ENCODE peak calls at places on chromosomes 13 and 19, in eight cellular contexts. One of them, this sample, is unnamed.

GRCh38 chr13:110363009-110363408 is 55.9 kb downstream of the COL4A2 start:
- DNase-seq in nucleus accumbens: no peak
- DNase-seq in activated CD4-positive, alpha-beta T cell treated with anti-CD3 and anti-CD28 coated beads, Interleukin-2, amount 50 U/mL, for 48 hours: no peak
- DNase-seq in A172: no peak
- DNase-seq in NCI-H524: no peak
- DNase-seq in NCI-H748 treated with DMSO at 0.1 percent for 48 hours: no peak
- DNase-seq in uterus: no peak
- DNase-seq in osteoblast: no peak
- DNase-seq in this sample: no peak

GRCh38 chr13:83449666-83450395 is 432.4 kb downstream of the SLITRK1 start:
- DNase-seq in A172: peak
- DNase-seq in osteoblast: no peak
- DNase-seq in nucleus accumbens: no peak
- DNase-seq in NCI-H748 treated with DMSO at 0.1 percent for 48 hours: no peak
- DNase-seq in activated CD4-positive, alpha-beta T cell treated with anti-CD3 and anti-CD28 coated beads, Interleukin-2, amount 50 U/mL, for 48 hours: no peak
- DNase-seq in NCI-H524: no peak
- DNase-seq in uterus: no peak
- DNase-seq in this sample: no peak

GRCh38 chr13:50291611-50292010 is 276.4 kb downstream of the KCNRG start:
- DNase-seq in NCI-H524: no peak
- DNase-seq in NCI-H748 treated with DMSO at 0.1 percent for 48 hours: no peak
- DNase-seq in activated CD4-positive, alpha-beta T cell treated with anti-CD3 and anti-CD28 coated beads, Interleukin-2, amount 50 U/mL, for 48 hours: no peak
- DNase-seq in nucleus accumbens: no peak
- DNase-seq in osteoblast: peak
- DNase-seq in A172: no peak
- DNase-seq in uterus: no peak
- DNase-seq in this sample: no peak

GRCh38 chr13:33441015-33441414 is 155.5 kb upstream of the STARD13 start:
- DNase-seq in activated CD4-positive, alpha-beta T cell treated with anti-CD3 and anti-CD28 coated beads, Interleukin-2, amount 50 U/mL, for 48 hours: no peak
- DNase-seq in uterus: no peak
- DNase-seq in NCI-H748 treated with DMSO at 0.1 percent for 48 hours: peak
- DNase-seq in nucleus accumbens: no peak
- DNase-seq in osteoblast: peak
- DNase-seq in A172: peak
- DNase-seq in NCI-H524: no peak
- DNase-seq in this sample: peak

GRCh38 chr13:86601351-86601750 is 802.1 kb upstream of the SLITRK6 start:
- DNase-seq in osteoblast: no peak
- DNase-seq in NCI-H748 treated with DMSO at 0.1 percent for 48 hours: no peak
- DNase-seq in A172: peak
- DNase-seq in activated CD4-positive, alpha-beta T cell treated with anti-CD3 and anti-CD28 coated beads, Interleukin-2, amount 50 U/mL, for 48 hours: no peak
- DNase-seq in NCI-H524: no peak
- DNase-seq in nucleus accumbens: no peak
- DNase-seq in uterus: no peak
- DNase-seq in this sample: no peak

GRCh38 chr19:1026189-1027019 is at the start of gene CNN2:
- DNase-seq in A172: peak
- DNase-seq in osteoblast: peak
- DNase-seq in NCI-H524: no peak
- DNase-seq in nucleus accumbens: no peak
- DNase-seq in activated CD4-positive, alpha-beta T cell treated with anti-CD3 and anti-CD28 coated beads, Interleukin-2, amount 50 U/mL, for 48 hours: peak
- DNase-seq in uterus: peak
- DNase-seq in NCI-H748 treated with DMSO at 0.1 percent for 48 hours: no peak
- DNase-seq in this sample: no peak

GRCh38 chr13:75836441-75836840 is 200.3 kb downstream of the LMO7 start:
- DNase-seq in uterus: no peak
- DNase-seq in NCI-H748 treated with DMSO at 0.1 percent for 48 hours: no peak
- DNase-seq in osteoblast: no peak
- DNase-seq in NCI-H524: no peak
- DNase-seq in activated CD4-positive, alpha-beta T cell treated with anti-CD3 and anti-CD28 coated beads, Interleukin-2, amount 50 U/mL, for 48 hours: no peak
- DNase-seq in A172: no peak
- DNase-seq in nucleus accumbens: no peak
- DNase-seq in this sample: peak

GRCh38 chr19:14091086-14091884 is 734 bp upstream of the SAMD1 start:
- DNase-seq in NCI-H748 treated with DMSO at 0.1 percent for 48 hours: no peak
- DNase-seq in osteoblast: peak
- DNase-seq in NCI-H524: peak
- DNase-seq in activated CD4-positive, alpha-beta T cell treated with anti-CD3 and anti-CD28 coated beads, Interleukin-2, amount 50 U/mL, for 48 hours: peak
- DNase-seq in A172: peak
- DNase-seq in nucleus accumbens: peak
- DNase-seq in uterus: peak
- DNase-seq in this sample: peak

GRCh38 chr19:17950310-17951150 is 16.4 kb upstream of the KCNN1 start:
- DNase-seq in uterus: no peak
- DNase-seq in NCI-H524: peak
- DNase-seq in NCI-H748 treated with DMSO at 0.1 percent for 48 hours: no peak
- DNase-seq in osteoblast: peak
- DNase-seq in nucleus accumbens: no peak
- DNase-seq in activated CD4-positive, alpha-beta T cell treated with anti-CD3 and anti-CD28 coated beads, Interleukin-2, amount 50 U/mL, for 48 hours: peak
- DNase-seq in A172: no peak
- DNase-seq in this sample: no peak

GRCh38 chr13:91639316-91639715 is 240.9 kb downstream of the GPC5 start:
- DNase-seq in NCI-H524: no peak
- DNase-seq in uterus: no peak
- DNase-seq in NCI-H748 treated with DMSO at 0.1 percent for 48 hours: no peak
- DNase-seq in nucleus accumbens: no peak
- DNase-seq in activated CD4-positive, alpha-beta T cell treated with anti-CD3 and anti-CD28 coated beads, Interleukin-2, amount 50 U/mL, for 48 hours: no peak
- DNase-seq in A172: no peak
- DNase-seq in osteoblast: no peak
- DNase-seq in this sample: no peak

GRCh38 chr19:32404213-32404938 is 1.2 kb upstream of the DPY19L3 start:
- DNase-seq in A172: no peak
- DNase-seq in NCI-H524: no peak
- DNase-seq in nucleus accumbens: no peak
- DNase-seq in uterus: no peak
- DNase-seq in activated CD4-positive, alpha-beta T cell treated with anti-CD3 and anti-CD28 coated beads, Interleukin-2, amount 50 U/mL, for 48 hours: peak
- DNase-seq in NCI-H748 treated with DMSO at 0.1 percent for 48 hours: no peak
- DNase-seq in osteoblast: no peak
- DNase-seq in this sample: no peak

GRCh38 chr19:55166530-55167268 is at the start of gene DNAAF3:
- DNase-seq in uterus: peak
- DNase-seq in nucleus accumbens: peak
- DNase-seq in A172: peak
- DNase-seq in NCI-H748 treated with DMSO at 0.1 percent for 48 hours: peak
- DNase-seq in NCI-H524: peak
- DNase-seq in osteoblast: peak
- DNase-seq in activated CD4-positive, alpha-beta T cell treated with anti-CD3 and anti-CD28 coated beads, Interleukin-2, amount 50 U/mL, for 48 hours: peak
- DNase-seq in this sample: peak

GRCh38 chr13:90826688-90827087 is 520.8 kb upstream of the MIR17HG start:
- DNase-seq in uterus: no peak
- DNase-seq in activated CD4-positive, alpha-beta T cell treated with anti-CD3 and anti-CD28 coated beads, Interleukin-2, amount 50 U/mL, for 48 hours: no peak
- DNase-seq in NCI-H524: no peak
- DNase-seq in osteoblast: no peak
- DNase-seq in A172: no peak
- DNase-seq in NCI-H748 treated with DMSO at 0.1 percent for 48 hours: no peak
- DNase-seq in nucleus accumbens: no peak
- DNase-seq in this sample: no peak

GRCh38 chr19:6204866-6205723 is 69.6 kb downstream of the ACSBG2 start:
- DNase-seq in uterus: no peak
- DNase-seq in A172: no peak
- DNase-seq in NCI-H748 treated with DMSO at 0.1 percent for 48 hours: no peak
- DNase-seq in NCI-H524: no peak
- DNase-seq in activated CD4-positive, alpha-beta T cell treated with anti-CD3 and anti-CD28 coated beads, Interleukin-2, amount 50 U/mL, for 48 hours: no peak
- DNase-seq in osteoblast: peak
- DNase-seq in nucleus accumbens: no peak
- DNase-seq in this sample: no peak

GRCh38 chr19:10517361-10517759 is at the start of gene S1PR5:
- DNase-seq in uterus: no peak
- DNase-seq in NCI-H524: peak
- DNase-seq in A172: peak
- DNase-seq in activated CD4-positive, alpha-beta T cell treated with anti-CD3 and anti-CD28 coated beads, Interleukin-2, amount 50 U/mL, for 48 hours: no peak
- DNase-seq in NCI-H748 treated with DMSO at 0.1 percent for 48 hours: peak
- DNase-seq in nucleus accumbens: peak
- DNase-seq in osteoblast: peak
- DNase-seq in this sample: no peak

GRCh38 chr13:23852351-23852750 is 36.8 kb downstream of the MIPEP start:
- DNase-seq in activated CD4-positive, alpha-beta T cell treated with anti-CD3 and anti-CD28 coated beads, Interleukin-2, amount 50 U/mL, for 48 hours: no peak
- DNase-seq in NCI-H748 treated with DMSO at 0.1 percent for 48 hours: no peak
- DNase-seq in A172: no peak
- DNase-seq in uterus: no peak
- DNase-seq in NCI-H524: no peak
- DNase-seq in osteoblast: no peak
- DNase-seq in nucleus accumbens: no peak
- DNase-seq in this sample: no peak

GRCh38 chr13:19573072-19573716 is 11.9 kb upstream of the TPTE2 start:
- DNase-seq in NCI-H748 treated with DMSO at 0.1 percent for 48 hours: no peak
- DNase-seq in nucleus accumbens: no peak
- DNase-seq in osteoblast: no peak
- DNase-seq in activated CD4-positive, alpha-beta T cell treated with anti-CD3 and anti-CD28 coated beads, Interleukin-2, amount 50 U/mL, for 48 hours: no peak
- DNase-seq in A172: no peak
- DNase-seq in NCI-H524: no peak
- DNase-seq in uterus: no peak
- DNase-seq in this sample: no peak

GRCh38 chr19:43765109-43765876 is 10.5 kb upstream of the SMG9 start:
- DNase-seq in A172: peak
- DNase-seq in NCI-H524: no peak
- DNase-seq in osteoblast: peak
- DNase-seq in NCI-H748 treated with DMSO at 0.1 percent for 48 hours: no peak
- DNase-seq in uterus: peak
- DNase-seq in activated CD4-positive, alpha-beta T cell treated with anti-CD3 and anti-CD28 coated beads, Interleukin-2, amount 50 U/mL, for 48 hours: peak
- DNase-seq in nucleus accumbens: no peak
- DNase-seq in this sample: no peak

GRCh38 chr13:25733061-25733491 is 318.7 kb downstream of the SHISA2 start:
- DNase-seq in NCI-H524: no peak
- DNase-seq in nucleus accumbens: no peak
- DNase-seq in osteoblast: no peak
- DNase-seq in A172: peak
- DNase-seq in NCI-H748 treated with DMSO at 0.1 percent for 48 hours: no peak
- DNase-seq in uterus: no peak
- DNase-seq in activated CD4-positive, alpha-beta T cell treated with anti-CD3 and anti-CD28 coated beads, Interleukin-2, amount 50 U/mL, for 48 hours: no peak
- DNase-seq in this sample: peak

GRCh38 chr19:30676990-30677679 is 305.0 kb downstream of the ZNF536 start:
- DNase-seq in activated CD4-positive, alpha-beta T cell treated with anti-CD3 and anti-CD28 coated beads, Interleukin-2, amount 50 U/mL, for 48 hours: no peak
- DNase-seq in nucleus accumbens: no peak
- DNase-seq in A172: no peak
- DNase-seq in osteoblast: no peak
- DNase-seq in uterus: no peak
- DNase-seq in NCI-H524: no peak
- DNase-seq in NCI-H748 treated with DMSO at 0.1 percent for 48 hours: no peak
- DNase-seq in this sample: no peak

GRCh38 chr19:18896421-18896841 is 473 bp upstream of the CERS1 start:
- DNase-seq in NCI-H748 treated with DMSO at 0.1 percent for 48 hours: no peak
- DNase-seq in NCI-H524: no peak
- DNase-seq in nucleus accumbens: no peak
- DNase-seq in A172: no peak
- DNase-seq in uterus: no peak
- DNase-seq in activated CD4-positive, alpha-beta T cell treated with anti-CD3 and anti-CD28 coated beads, Interleukin-2, amount 50 U/mL, for 48 hours: no peak
- DNase-seq in osteoblast: peak
- DNase-seq in this sample: no peak

GRCh38 chr13:72463561-72463960 is 263.9 kb downstream of the MZT1 start:
- DNase-seq in osteoblast: no peak
- DNase-seq in nucleus accumbens: no peak
- DNase-seq in activated CD4-positive, alpha-beta T cell treated with anti-CD3 and anti-CD28 coated beads, Interleukin-2, amount 50 U/mL, for 48 hours: no peak
- DNase-seq in uterus: no peak
- DNase-seq in NCI-H748 treated with DMSO at 0.1 percent for 48 hours: no peak
- DNase-seq in A172: no peak
- DNase-seq in NCI-H524: no peak
- DNase-seq in this sample: no peak

GRCh38 chr19:18932216-18932841 is 8.7 kb downstream of the HOMER3 start:
- DNase-seq in nucleus accumbens: peak
- DNase-seq in NCI-H748 treated with DMSO at 0.1 percent for 48 hours: peak
- DNase-seq in A172: peak
- DNase-seq in activated CD4-positive, alpha-beta T cell treated with anti-CD3 and anti-CD28 coated beads, Interleukin-2, amount 50 U/mL, for 48 hours: peak
- DNase-seq in osteoblast: peak
- DNase-seq in NCI-H524: no peak
- DNase-seq in uterus: peak
- DNase-seq in this sample: no peak

GRCh38 chr19:48554385-48555091 is 2.6 kb downstream of the SULT2B1 start:
- DNase-seq in nucleus accumbens: no peak
- DNase-seq in activated CD4-positive, alpha-beta T cell treated with anti-CD3 and anti-CD28 coated beads, Interleukin-2, amount 50 U/mL, for 48 hours: no peak
- DNase-seq in NCI-H748 treated with DMSO at 0.1 percent for 48 hours: no peak
- DNase-seq in A172: peak
- DNase-seq in uterus: no peak
- DNase-seq in NCI-H524: no peak
- DNase-seq in osteoblast: no peak
- DNase-seq in this sample: no peak

GRCh38 chr13:43368003-43368402 is 344.6 kb downstream of the DNAJC15 start:
- DNase-seq in activated CD4-positive, alpha-beta T cell treated with anti-CD3 and anti-CD28 coated beads, Interleukin-2, amount 50 U/mL, for 48 hours: no peak
- DNase-seq in NCI-H524: no peak
- DNase-seq in osteoblast: peak
- DNase-seq in NCI-H748 treated with DMSO at 0.1 percent for 48 hours: no peak
- DNase-seq in nucleus accumbens: no peak
- DNase-seq in A172: no peak
- DNase-seq in uterus: no peak
- DNase-seq in this sample: no peak

GRCh38 chr19:40804783-40805242 is 5.8 kb downstream of the EGLN2 start:
- DNase-seq in uterus: no peak
- DNase-seq in NCI-H524: no peak
- DNase-seq in A172: no peak
- DNase-seq in osteoblast: peak
- DNase-seq in activated CD4-positive, alpha-beta T cell treated with anti-CD3 and anti-CD28 coated beads, Interleukin-2, amount 50 U/mL, for 48 hours: no peak
- DNase-seq in NCI-H748 treated with DMSO at 0.1 percent for 48 hours: no peak
- DNase-seq in nucleus accumbens: no peak
- DNase-seq in this sample: no peak

GRCh38 chr19:48717059-48717395 is 2.5 kb downstream of the MAMSTR start:
- DNase-seq in NCI-H524: no peak
- DNase-seq in activated CD4-positive, alpha-beta T cell treated with anti-CD3 and anti-CD28 coated beads, Interleukin-2, amount 50 U/mL, for 48 hours: no peak
- DNase-seq in nucleus accumbens: no peak
- DNase-seq in A172: no peak
- DNase-seq in uterus: no peak
- DNase-seq in osteoblast: peak
- DNase-seq in NCI-H748 treated with DMSO at 0.1 percent for 48 hours: no peak
- DNase-seq in this sample: no peak

GRCh38 chr13:49340161-49340560 is 92.4 kb downstream of the CDADC1 start:
- DNase-seq in NCI-H524: no peak
- DNase-seq in uterus: no peak
- DNase-seq in A172: no peak
- DNase-seq in nucleus accumbens: no peak
- DNase-seq in osteoblast: no peak
- DNase-seq in NCI-H748 treated with DMSO at 0.1 percent for 48 hours: no peak
- DNase-seq in activated CD4-positive, alpha-beta T cell treated with anti-CD3 and anti-CD28 coated beads, Interleukin-2, amount 50 U/mL, for 48 hours: no peak
- DNase-seq in this sample: no peak

GRCh38 chr19:46716013-46716671 is 772 bp downstream of the PRKD2 start:
- DNase-seq in uterus: no peak
- DNase-seq in osteoblast: peak
- DNase-seq in activated CD4-positive, alpha-beta T cell treated with anti-CD3 and anti-CD28 coated beads, Interleukin-2, amount 50 U/mL, for 48 hours: no peak
- DNase-seq in nucleus accumbens: no peak
- DNase-seq in A172: no peak
- DNase-seq in NCI-H524: no peak
- DNase-seq in NCI-H748 treated with DMSO at 0.1 percent for 48 hours: no peak
- DNase-seq in this sample: no peak

GRCh38 chr19:45710731-45711130 is 18.3 kb downstream of the QPCTL start:
- DNase-seq in A172: no peak
- DNase-seq in nucleus accumbens: no peak
- DNase-seq in osteoblast: no peak
- DNase-seq in activated CD4-positive, alpha-beta T cell treated with anti-CD3 and anti-CD28 coated beads, Interleukin-2, amount 50 U/mL, for 48 hours: no peak
- DNase-seq in NCI-H748 treated with DMSO at 0.1 percent for 48 hours: no peak
- DNase-seq in NCI-H524: no peak
- DNase-seq in uterus: no peak
- DNase-seq in this sample: no peak

GRCh38 chr19:50465986-50466771 is 10.1 kb upstream of the EMC10 start:
- DNase-seq in A172: no peak
- DNase-seq in NCI-H524: no peak
- DNase-seq in uterus: no peak
- DNase-seq in NCI-H748 treated with DMSO at 0.1 percent for 48 hours: peak
- DNase-seq in nucleus accumbens: no peak
- DNase-seq in activated CD4-positive, alpha-beta T cell treated with anti-CD3 and anti-CD28 coated beads, Interleukin-2, amount 50 U/mL, for 48 hours: no peak
- DNase-seq in osteoblast: no peak
- DNase-seq in this sample: peak

This sample was measured in DMS153.